ENCODE peak calls at places on chromosomes 6 and 20, in ten cellular contexts. K, H, C, Q, O, G, F, U, R and S are unnamed samples.

GRCh38 chr6:78340755-78341154 is 526.6 kb upstream of the IRAK1BP1 start:
- DNase-seq in O (no peak), Q (no peak), G (no peak), K (no peak), R (no peak), F (no peak), H (no peak), C (no peak), U (no peak), S (no peak)

GRCh38 chr20:38141154-38141888 is 23.7 kb downstream of the TGM2 start:
- DNase-seq in F (no peak), R (no peak), U (no peak), O (no peak), H (no peak), Q (no peak), G (no peak), K (no peak), C (no peak), S (no peak)

GRCh38 chr6:26375270-26375669 is 7.6 kb upstream of the BTN2A2 start:
- DNase-seq in O (no peak), Q (no peak), G (no peak), K (no peak), F (no peak), U (peak), R (no peak), H (no peak), C (no peak), S (no peak)

GRCh38 chr6:11865926-11866325 is 87.3 kb upstream of the ADTRP start:
- DNase-seq in U (no peak), R (no peak), H (no peak), Q (no peak), O (no peak), G (no peak), C (peak), K (no peak), F (no peak), S (no peak)

GRCh38 chr6:56040875-56041274 is 165.5 kb upstream of the BMP5 start:
- DNase-seq in K (no peak), F (no peak), Q (no peak), G (no peak), H (no peak), O (no peak), U (no peak), C (peak), R (no peak), S (no peak)

GRCh38 chr20:37276494-37277252 is 12.8 kb upstream of the MANBAL start:
- DNase-seq in F (no peak), C (peak), R (no peak), K (no peak), U (peak), H (peak), G (no peak), Q (no peak), O (no peak), S (no peak)

GRCh38 chr6:5869676-5870075 is 137.0 kb downstream of the NRN1 start:
- DNase-seq in O (no peak), U (no peak), C (no peak), Q (no peak), F (no peak), R (no peak), H (no peak), K (no peak), G (no peak), S (no peak)

GRCh38 chr6:135087403-135087802 is 32.8 kb upstream of the HBS1L start:
- DNase-seq in U (peak), H (peak), K (no peak), R (no peak), Q (no peak), F (no peak), O (no peak), C (no peak), G (no peak), S (no peak)

GRCh38 chr6:116562019-116562403 is 8.5 kb downstream of the CALHM4 start:
- DNase-seq in Q (no peak), G (no peak), U (no peak), C (no peak), H (no peak), F (no peak), R (no peak), K (no peak), O (no peak), S (no peak)

GRCh38 chr6:129923520-129923919 is 62.4 kb upstream of the TMEM244 start:
- DNase-seq in C (peak), R (no peak), G (no peak), O (no peak), H (no peak), U (no peak), Q (no peak), K (no peak), F (no peak), S (no peak)

GRCh38 chr6:113276631-113277030 is 580.5 kb upstream of the MARCKS start:
- DNase-seq in F (no peak), K (no peak), C (no peak), Q (no peak), U (no peak), G (no peak), R (no peak), H (no peak), O (no peak), S (no peak)

GRCh38 chr20:55684578-55684977 is 320.7 kb downstream of the CBLN4 start:
- DNase-seq in F (no peak), R (no peak), H (no peak), G (no peak), O (no peak), C (no peak), U (no peak), K (no peak), Q (no peak), S (no peak)

GRCh38 chr6:169799474-169799926 is 48.1 kb downstream of the ERMARD start:
- DNase-seq in O (no peak), F (no peak), G (no peak), K (no peak), U (no peak), Q (no peak), H (no peak), C (no peak), R (no peak), S (no peak)

GRCh38 chr6:40528051-40528450 is 59.1 kb downstream of the LRFN2 start:
- DNase-seq in K (no peak), U (no peak), Q (no peak), R (no peak), G (no peak), C (no peak), H (no peak), F (no peak), O (no peak), S (no peak)

GRCh38 chr6:56949925-56950495 is 4.9 kb upstream of the BEND6 start:
- DNase-seq in O (no peak), U (no peak), G (no peak), F (no peak), R (no peak), Q (no peak), C (no peak), K (no peak), H (no peak), S (no peak)

GRCh38 chr6:13248549-13248948 is 79.8 kb downstream of the TBC1D7 start:
- DNase-seq in R (no peak), O (no peak), F (no peak), C (no peak), U (no peak), K (no peak), H (no peak), G (no peak), Q (no peak), S (no peak)

GRCh38 chr20:47238780-47239769 is 117.4 kb downstream of the ZMYND8 start:
- DNase-seq in K (no peak), H (no peak), O (no peak), R (no peak), F (no peak), U (no peak), C (no peak), G (no peak), Q (no peak), S (no peak)

GRCh38 chr20:45704969-45705637 is at the start of gene WFDC10B:
- DNase-seq in G (no peak), H (peak), U (no peak), Q (no peak), F (no peak), K (no peak), C (no peak), R (no peak), O (no peak), S (no peak)

GRCh38 chr6:79466222-79466834 is 70.9 kb downstream of the LCA5 start:
- DNase-seq in K (peak), H (no peak), O (no peak), F (no peak), U (peak), G (no peak), C (peak), R (no peak), Q (no peak), S (no peak)